ENCODE peak calls at places on chromosomes 16 and 17, in seven cellular contexts. O, S, M, Q, G, V and K are unnamed samples.
A peak's percentile ranks its signal among the peaks of the same experiment; 100 is the strongest.

GRCh38 chr17:50769884-50770283 is 2.6 kb upstream of the ANKRD40CL start:
- DNase-seq in O (peak; percentile 73), S (no peak), M (no peak), Q (peak; percentile 5), G (no peak), V (no peak), K (peak; percentile 33)

GRCh38 chr17:77772461-77772897 is 186.0 kb upstream of the TNRC6C start:
- DNase-seq in O (peak; percentile 46), S (peak; percentile 57), M (peak; percentile 32), Q (no peak), G (peak; percentile 63), V (no peak), K (no peak)

GRCh38 chr16:259814-260253 is 15.9 kb downstream of the RGS11 start:
- DNase-seq in O (no peak), S (no peak), M (no peak), Q (no peak), G (no peak), V (no peak), K (no peak)

GRCh38 chr17:80129006-80129565 is 17.8 kb downstream of the EIF4A3 start:
- DNase-seq in O (no peak), S (no peak), M (no peak), Q (no peak), G (no peak), V (no peak), K (no peak)

GRCh38 chr16:10256855-10257641 is 74.8 kb upstream of the GRIN2A start:
- DNase-seq in O (peak; percentile 32), S (peak; percentile 52), M (no peak), Q (no peak), G (peak; percentile 43), V (peak; percentile 49), K (no peak)

GRCh38 chr17:38628441-38628840 is 22.7 kb upstream of the SRCIN1 start:
- DNase-seq in O (no peak), S (no peak), M (peak; percentile 67), Q (no peak), G (peak; percentile 69), V (no peak), K (no peak)

GRCh38 chr17:43949777-43950176 is 4.0 kb downstream of the PYY start:
- DNase-seq in O (no peak), S (no peak), M (no peak), Q (no peak), G (peak; percentile 16), V (no peak), K (no peak)

GRCh38 chr16:23907457-23907902 is 71.7 kb downstream of the PRKCB start:
- DNase-seq in O (no peak), S (no peak), M (no peak), Q (no peak), G (no peak), V (no peak), K (no peak)

GRCh38 chr17:64491034-64491860 is 5.6 kb downstream of the POLG2 start:
- DNase-seq in O (peak; percentile 29), S (no peak), M (no peak), Q (no peak), G (peak; percentile 69), V (no peak), K (no peak)

GRCh38 chr17:4177732-4178131 is 34.7 kb downstream of the CYB5D2 start:
- DNase-seq in O (no peak), S (no peak), M (no peak), Q (no peak), G (no peak), V (no peak), K (no peak)

DNA sequence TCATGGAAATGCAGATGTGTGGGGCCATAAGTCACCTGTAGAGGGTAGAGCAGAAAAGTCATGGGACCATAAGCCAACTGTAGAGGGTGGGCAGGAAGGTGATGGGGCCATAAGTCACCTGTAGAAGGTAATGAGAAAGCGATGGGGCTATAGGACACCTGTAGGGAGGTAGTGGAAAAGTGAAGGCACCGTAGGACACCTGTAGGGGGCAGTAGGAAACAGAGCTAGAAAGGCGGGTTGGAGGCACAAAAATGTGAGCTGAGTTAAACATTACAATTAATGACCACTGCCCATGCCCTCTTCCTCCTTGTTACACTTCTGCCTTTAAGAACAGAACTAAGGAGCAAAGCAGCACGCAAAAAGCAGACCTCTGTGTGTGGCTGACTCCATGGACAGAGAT is 150.1 kb downstream of the SHISA6 start:
- DNase-seq in O (peak; percentile 34), S (no peak), M (no peak), Q (no peak), G (peak; percentile 9), V (no peak), K (no peak)
- TF ChIP-seq POLR2A in O (no peak), S (no peak), M (no peak), Q (no peak), G (no peak), V (no peak), K (no peak)

DNA sequence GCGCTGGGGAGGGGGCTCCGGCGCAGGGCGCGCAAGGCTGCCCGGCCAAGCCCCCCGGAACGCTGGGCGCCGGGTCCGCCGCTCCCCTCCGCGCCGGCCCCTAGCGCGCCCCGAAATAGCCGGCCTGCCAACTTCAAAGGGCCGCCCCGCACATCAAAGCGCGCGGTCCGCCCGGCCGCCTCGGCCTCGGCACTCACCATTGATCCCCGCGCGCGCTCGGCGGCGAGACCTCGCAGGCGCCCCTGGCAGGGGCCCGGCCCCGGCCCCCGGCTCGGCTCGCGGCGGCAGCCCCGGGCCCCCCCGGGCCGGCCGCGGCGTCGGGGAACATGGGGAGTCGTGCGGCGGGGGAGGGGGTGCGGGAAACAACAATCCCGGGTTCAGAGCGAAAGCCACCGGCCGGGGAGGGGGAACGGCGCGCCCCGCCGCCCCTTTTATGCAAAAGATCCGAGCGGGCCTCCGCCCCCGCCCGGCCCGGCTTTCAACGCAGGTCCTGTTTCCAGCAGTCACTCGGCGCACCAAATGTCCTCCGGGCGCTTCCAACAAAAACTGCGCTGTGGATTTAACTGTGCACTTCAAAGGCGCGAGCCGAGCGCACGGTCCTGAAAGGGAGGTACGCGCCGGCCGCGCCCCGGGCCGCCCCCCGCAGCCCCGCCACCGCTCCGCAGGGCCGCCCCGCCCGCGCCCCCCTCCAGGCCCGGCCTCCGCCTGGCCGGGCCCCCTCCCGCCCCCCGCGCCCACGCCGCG is 648 bp downstream of the AXIN2 start:
- DNase-seq in O (peak; percentile 94), S (peak; percentile 91), M (peak; percentile 94), Q (peak; percentile 90), G (peak; percentile 54), V (no peak), K (peak; percentile 94)
- TF ChIP-seq POLR2A in O (peak; percentile 66), S (peak; percentile 66), M (no peak), Q (no peak), G (no peak), V (no peak), K (no peak)

DNA sequence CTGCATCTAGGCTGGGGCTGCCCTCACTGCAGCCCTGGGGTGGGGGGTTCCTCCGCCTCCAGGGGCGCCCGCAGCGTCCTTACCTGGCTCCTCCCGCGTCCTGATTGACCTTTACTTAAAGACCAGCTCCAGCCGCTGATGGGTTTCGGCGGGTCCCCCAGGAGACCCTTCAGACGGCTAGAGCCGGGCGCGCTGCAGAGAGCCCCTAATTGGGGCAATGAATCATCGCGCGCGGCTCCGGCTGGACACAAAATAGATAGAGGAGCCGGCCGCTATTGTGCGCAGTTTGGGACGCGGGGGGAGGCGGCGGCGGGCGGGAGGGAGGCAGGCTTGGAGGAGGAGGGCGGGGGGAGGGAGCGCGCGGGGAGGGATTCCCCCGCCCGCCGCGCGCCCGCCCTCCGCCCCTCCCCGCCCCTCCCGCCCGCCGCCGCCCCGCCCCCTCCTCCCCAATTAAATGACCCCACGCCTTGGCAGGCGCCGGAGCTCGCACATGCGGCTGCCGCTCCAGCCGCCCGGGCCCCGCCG is 56.5 kb upstream of the CIBAR2 start:
- DNase-seq in O (peak; percentile 47), S (peak; percentile 80), M (no peak), Q (no peak), G (peak; percentile 51), V (no peak), K (peak; percentile 90)
- TF ChIP-seq POLR2A in O (no peak), S (no peak), M (no peak), Q (no peak), G (no peak), V (no peak), K (no peak)

DNA sequence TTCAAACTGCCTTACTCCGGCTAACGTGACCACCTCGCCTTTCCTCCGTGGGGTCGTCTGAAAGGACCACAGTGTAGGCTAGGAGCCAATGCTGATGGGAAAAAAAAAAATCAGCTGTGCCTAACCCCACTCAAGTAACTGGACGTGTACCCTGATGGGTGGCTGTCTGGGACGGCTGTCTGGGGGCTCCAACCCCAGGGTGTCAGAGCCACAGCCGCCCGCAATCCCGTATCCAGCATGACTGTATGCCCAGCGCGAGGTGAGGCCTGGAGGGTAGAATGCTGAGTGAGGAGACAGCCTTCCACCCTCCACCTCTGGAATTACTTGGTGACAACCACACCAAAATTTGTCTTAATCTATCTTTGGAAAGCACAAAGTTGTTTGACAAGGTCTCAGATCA is 2.8 kb downstream of the CSNK1D start:
- DNase-seq in O (no peak), S (no peak), M (no peak), Q (no peak), G (no peak), V (no peak), K (no peak)
- TF ChIP-seq POLR2A in O (no peak), S (no peak), M (no peak), Q (no peak), G (no peak), V (peak; percentile 29), K (no peak)

DNA sequence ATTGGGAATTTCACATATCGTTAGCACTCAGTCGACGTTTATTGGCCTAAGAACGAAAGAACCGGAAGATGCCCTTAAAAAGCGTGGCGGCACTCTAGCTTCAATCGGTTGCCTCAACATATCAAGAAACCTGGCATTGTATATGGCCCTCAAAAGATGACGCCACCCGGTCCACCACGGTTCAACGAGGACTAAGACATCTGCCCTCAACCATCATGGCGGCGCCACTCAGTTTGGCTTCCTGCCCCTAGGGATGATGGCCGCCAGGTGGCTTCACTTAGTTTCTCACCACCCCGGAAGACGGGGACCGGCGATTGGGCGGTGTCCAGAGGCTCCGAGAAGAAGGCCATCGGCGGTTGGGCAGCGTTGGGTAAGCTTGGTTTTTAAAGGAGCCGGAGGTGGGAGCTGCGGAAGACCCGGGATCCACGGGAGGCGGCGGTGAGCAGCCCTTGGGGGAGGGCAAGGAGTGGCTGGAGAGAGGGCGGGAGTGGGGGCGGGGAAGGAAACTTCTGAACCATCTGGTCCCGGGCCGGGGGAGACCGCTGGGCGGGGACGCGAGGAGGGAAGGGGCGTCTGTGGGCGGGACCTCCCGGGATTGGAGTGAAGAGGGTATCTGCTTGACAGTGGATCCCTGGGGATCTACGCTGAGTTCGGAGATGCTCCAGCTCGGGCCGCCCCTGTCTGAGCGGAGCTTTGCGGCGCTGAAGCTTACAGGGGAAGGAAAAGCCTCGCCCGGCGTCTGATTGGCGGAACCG is at the start of gene PRR14:
- DNase-seq in O (peak; percentile 100), S (peak; percentile 100), M (peak; percentile 97), Q (peak; percentile 100), G (peak; percentile 100), V (peak; percentile 98), K (peak; percentile 100)
- TF ChIP-seq POLR2A in O (peak; percentile 61), S (peak; percentile 71), M (no peak), Q (no peak), G (no peak), V (peak; percentile 26), K (peak; percentile 59)